ENCODE peak calls at places on chromosomes 4 and X, in four cellular contexts. C is naive thymus-derived CD4-positive, alpha-beta T cell; O is aorta; G is ascending aorta. L is an unnamed sample.

GRCh38 chr4:159206427-159206871 is 103.6 kb downstream of the RAPGEF2 start:
- DNase-seq in C (no peak), O (no peak), G (no peak), L (no peak)

GRCh38 chr4:113952452-113953029 is 26.9 kb downstream of the ARSJ start:
- DNase-seq in C (no peak), O (no peak), G (no peak), L (no peak)

GRCh38 chrX:78124304-78124703 is 15.1 kb downstream of the TAF9B start:
- DNase-seq in C (no peak), O (no peak), G (no peak), L (no peak)

GRCh38 chr4:76377481-76377901 is 43.5 kb downstream of the CCDC158 start:
- DNase-seq in C (no peak), O (no peak), G (no peak), L (no peak)

GRCh38 chr4:138236035-138236434 is 6.1 kb downstream of the SLC7A11 start:
- DNase-seq in C (no peak), O (no peak), G (no peak), L (no peak)

GRCh38 chrX:115912372-115912897 is 258.1 kb upstream of the AGTR2 start:
- DNase-seq in C (no peak), O (no peak), G (no peak), L (no peak)

GRCh38 chr4:152735302-152735917 is 44.1 kb downstream of the TIGD4 start:
- DNase-seq in C (no peak), O (no peak), G (no peak), L (no peak)

GRCh38 chrX:122218666-122219065 is 965.4 kb upstream of the GRIA3 start:
- DNase-seq in C (no peak), O (no peak), G (no peak), L (no peak)

GRCh38 chr4:26748805-26749204 is 111.8 kb upstream of the STIM2 start:
- DNase-seq in C (no peak), O (no peak), G (no peak), L (no peak)

GRCh38 chrX:39157006-39157405 is 355.7 kb downstream of the MID1IP1 start:
- DNase-seq in C (no peak), O (no peak), G (no peak), L (no peak)

GRCh38 chrX:57918750-57919436 is 8.6 kb upstream of the ZXDA start:
- DNase-seq in C (no peak), O (peak), G (no peak), L (no peak)

GRCh38 chr4:129545599-129546278 is 449.8 kb downstream of the C4orf33 start:
- DNase-seq in C (no peak), O (peak), G (peak), L (no peak)

GRCh38 chr4:154044118-154044517 is 255.2 kb upstream of the SFRP2 start:
- DNase-seq in C (no peak), O (no peak), G (no peak), L (no peak)

GRCh38 chrX:69080912-69081465 is 84.3 kb downstream of the PJA1 start:
- DNase-seq in C (no peak), O (peak), G (no peak), L (no peak)

GRCh38 chrX:69074726-69075125 is 90.5 kb downstream of the PJA1 start:
- DNase-seq in C (no peak), O (no peak), G (no peak), L (no peak)

GRCh38 chrX:69076084-69076483 is 89.2 kb downstream of the PJA1 start:
- DNase-seq in C (no peak), O (no peak), G (no peak), L (no peak)

GRCh38 chrX:69079278-69079677 is 86.0 kb downstream of the PJA1 start:
- DNase-seq in C (no peak), O (no peak), G (no peak), L (no peak)

DNA sequence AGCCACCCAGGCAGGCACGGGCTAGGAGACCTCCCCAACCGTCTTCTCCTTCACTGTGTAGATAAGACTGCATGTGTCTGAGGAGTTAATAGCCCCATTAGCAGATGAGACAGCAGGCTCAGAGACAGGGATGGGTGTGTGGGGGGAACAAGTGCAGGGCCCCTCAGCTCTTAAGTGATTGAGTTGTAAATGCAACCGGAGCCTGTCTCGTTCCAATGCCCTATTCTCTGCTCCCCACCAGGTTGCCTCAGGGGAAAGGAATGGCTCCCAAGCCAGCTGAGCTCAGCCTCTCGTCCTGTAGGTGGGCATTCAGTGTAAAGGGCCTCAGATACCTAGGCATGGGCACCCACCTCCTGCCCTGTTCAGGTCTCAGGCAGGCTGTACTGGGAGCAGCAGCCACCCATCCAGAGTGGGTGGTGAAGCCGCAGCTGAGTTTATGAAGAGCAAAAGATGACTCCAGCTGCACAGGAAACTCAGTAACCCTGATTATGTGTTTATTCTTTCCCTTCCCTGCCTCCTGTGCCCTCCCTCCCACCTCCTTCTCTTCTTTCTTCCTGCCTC is 87.3 kb downstream of the PJA1 start:
- DNase-seq in C (no peak), O (peak), G (no peak), L (no peak)
- H3K4me3 ChIP-seq in C (no peak), O (no peak), G (no peak), L (no peak)

DNA sequence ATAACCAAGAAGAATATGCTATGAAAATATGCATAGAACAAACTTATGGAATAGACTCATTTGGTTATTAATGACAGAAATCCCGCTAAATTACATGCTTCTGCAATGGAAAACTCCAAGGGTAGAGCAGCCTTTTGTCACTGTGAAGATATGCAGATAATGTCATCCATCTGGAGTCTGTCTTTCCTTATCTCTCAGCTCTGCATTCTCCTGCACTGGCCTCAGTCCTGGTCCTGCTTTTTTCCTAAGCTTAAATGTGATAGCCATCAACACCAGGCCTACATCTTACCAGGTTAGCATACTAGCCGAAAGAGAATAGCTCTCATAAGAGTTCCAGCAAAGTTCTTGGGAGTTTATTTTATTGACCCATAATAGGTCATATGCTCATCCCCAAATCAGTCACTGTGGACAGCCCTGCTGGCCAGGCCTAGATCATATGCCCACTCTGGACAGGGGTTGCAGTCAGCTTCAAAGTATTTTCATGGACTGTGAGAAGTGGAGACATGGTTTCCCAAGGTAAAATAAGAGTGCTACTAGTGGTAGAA is 86.5 kb upstream of the LEF1 start:
- DNase-seq in C (no peak), O (no peak), G (no peak), L (no peak)
- H3K4me3 ChIP-seq in C (no peak), O (no peak), G (no peak), L (no peak)

DNA sequence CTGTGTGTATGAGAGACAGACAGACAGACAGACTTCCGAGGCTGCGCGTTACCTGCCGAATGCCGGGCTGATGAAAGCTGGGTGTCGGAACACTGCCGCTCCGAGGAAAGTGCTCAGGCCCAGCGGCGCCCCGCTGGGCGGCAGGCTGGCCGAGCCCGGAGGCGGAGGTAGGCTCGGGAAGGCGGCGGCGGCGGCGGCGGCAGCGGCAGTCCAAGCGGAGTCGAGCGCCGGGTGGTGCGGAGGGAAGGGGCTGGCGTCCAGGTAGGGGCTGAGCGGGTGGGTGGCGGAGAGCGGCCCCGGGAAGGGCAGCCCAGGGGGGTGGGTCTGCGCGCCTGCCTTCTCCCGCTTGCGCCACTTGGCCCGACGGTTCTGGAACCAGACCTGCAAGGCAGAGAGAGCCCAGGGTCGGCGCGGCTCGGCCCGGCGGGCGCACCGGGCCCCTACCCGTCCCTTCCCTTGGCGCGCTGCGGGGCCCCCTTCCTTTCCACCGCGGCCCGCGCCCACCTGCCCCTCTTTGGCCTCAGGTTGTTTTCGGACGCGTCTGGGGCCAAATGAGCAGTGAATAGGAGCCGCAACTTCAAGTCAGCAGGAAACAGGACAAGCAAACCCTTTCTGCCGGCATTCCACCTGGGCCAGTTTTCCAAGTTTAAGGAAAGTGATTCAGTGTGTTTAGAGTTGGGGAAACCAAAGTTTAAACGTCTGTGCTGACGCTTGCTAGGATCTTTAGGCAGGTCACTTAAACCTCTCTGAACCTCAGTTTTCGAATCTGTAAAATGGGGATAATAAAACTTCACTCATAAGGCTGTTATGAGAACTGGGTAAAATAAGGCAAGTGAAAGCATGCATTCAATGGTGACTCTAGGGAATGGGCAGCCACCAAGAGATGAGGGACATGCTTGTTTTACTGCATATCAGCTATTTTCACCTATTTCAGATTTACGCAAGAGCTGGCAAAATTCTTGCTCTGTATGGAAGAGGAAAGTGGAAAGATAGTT is 8.4 kb downstream of the ARX start:
- DNase-seq in C (no peak), O (no peak), G (no peak), L (no peak)
- H3K4me3 ChIP-seq in C (no peak), O (no peak), G (no peak), L (no peak)

DNA sequence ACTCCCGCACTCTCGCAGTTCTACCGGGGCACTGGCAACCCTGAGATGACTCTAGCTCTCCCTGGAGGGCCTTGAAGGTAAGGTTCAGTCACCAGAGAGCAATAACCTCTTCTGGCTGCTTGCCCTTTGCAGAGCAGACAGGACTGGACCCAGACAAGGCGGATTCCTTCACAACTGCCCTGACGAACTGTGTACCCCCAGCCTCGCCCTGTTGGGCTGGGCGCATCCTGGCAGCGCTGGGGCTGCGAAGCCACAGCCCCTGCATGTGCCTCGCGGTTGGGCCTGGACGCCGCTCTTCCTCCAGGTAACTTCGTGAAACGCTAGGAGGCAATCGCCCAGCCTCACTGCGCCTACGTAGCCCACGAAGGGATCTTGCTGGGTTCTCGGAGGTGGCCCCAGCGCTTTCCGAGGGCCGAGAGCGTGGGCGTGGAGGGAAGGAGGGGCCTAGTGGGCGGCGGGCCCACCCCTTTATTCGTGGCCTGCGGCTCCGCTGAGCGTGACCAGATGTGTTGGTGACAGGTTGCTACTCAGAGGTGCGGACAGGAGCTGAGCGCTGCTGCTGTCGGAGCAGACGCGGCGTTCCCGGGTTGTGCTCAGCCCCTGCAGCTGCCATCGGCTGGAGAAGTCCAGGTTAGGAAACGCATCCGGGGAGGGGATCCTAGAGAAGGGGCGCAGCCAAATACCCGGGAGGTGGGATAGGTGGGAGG is 1.9 kb upstream of the MAMLD1 start:
- DNase-seq in C (no peak), O (no peak), G (no peak), L (no peak)
- H3K4me3 ChIP-seq in C (peak), O (no peak), G (peak), L (peak)

GRCh38 chrX:10833299-10834169 is 213.1 kb upstream of the MID1 start:
- DNase-seq in C (no peak), O (peak), G (peak), L (no peak)
- H3K4me3 ChIP-seq in C (no peak), O (peak), G (peak), L (no peak)

DNA sequence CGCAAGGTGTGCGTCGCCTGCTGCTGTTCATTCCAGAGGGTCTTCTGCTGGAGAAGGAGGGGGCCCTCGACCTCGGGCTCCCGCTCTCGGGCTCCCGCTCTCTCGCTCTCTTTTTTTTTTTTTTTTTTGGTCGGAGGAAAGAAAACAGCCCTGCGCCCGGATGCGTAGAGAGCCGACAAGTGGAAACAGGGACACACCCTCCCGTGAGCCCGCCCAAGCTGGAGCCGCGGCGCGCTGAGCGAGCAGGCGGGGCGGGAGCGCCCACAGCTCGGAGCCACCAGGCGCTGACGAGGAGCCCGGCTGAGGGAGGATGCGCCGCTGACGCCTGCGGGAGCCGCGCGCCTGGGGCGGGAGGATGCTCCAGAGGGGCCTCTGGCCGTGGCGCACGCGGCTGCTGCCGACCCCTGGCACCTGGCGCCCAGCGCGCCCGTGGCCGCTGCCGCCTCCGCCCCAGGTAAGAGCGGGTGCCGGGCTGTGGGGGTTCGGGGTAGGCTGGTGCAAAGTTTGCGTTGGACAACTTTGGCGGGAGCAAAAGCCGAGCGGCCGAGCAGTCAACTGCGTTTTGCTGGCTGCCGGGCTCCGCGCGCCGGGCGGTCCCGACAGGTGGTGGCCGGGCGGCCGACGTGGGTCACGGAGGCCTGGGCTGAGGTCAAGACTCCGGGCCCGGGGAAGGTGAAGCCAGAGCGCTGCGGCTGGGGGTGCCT is at the start of gene MCUB:
- DNase-seq in C (peak), O (peak), G (peak), L (peak)
- H3K4me3 ChIP-seq in C (peak), O (peak), G (peak), L (peak)

GRCh38 chrX:102708900-102709299 is 3.3 kb upstream of the GPRASP2 start:
- DNase-seq in C (no peak), O (no peak), G (no peak), L (no peak)

GRCh38 chrX:102712967-102713677 is 874 bp downstream of the GPRASP2 start:
- DNase-seq in C (peak), O (peak), G (peak), L (no peak)

GRCh38 chrX:102712216-102712966 is at the start of gene GPRASP2:
- DNase-seq in C (peak), O (peak), G (peak), L (no peak)

GRCh38 chrX:102714994-102715393 is 2.7 kb downstream of the GPRASP2 start:
- DNase-seq in C (no peak), O (no peak), G (no peak), L (no peak)

GRCh38 chrX:102711872-102712215 is 404 bp upstream of the GPRASP2 start:
- DNase-seq in C (no peak), O (no peak), G (no peak), L (no peak)
- H3K4me3 ChIP-seq in C (peak), O (peak), G (peak), L (no peak)

L was measured in effector memory CD4-positive, alpha-beta T cell.